ENCODE peak calls at places on chromosomes 11 and 22, in four cellular contexts. J is tibial nerve, W is AG04450, V is GM12892. N is an unnamed sample.

GRCh38 chr22:30860176-30861105 is 108.1 kb downstream of the MORC2 start:
- DNase-seq in W (no peak), V (no peak), J (no peak), N (no peak)

GRCh38 chr11:126132319-126132718 is 69.7 kb upstream of the CDON start:
- DNase-seq in W (no peak), J (no peak), V (no peak), N (peak)

GRCh38 chr11:2466869-2467694 is 22.3 kb downstream of the KCNQ1 start:
- DNase-seq in J (no peak), V (no peak), W (no peak), N (no peak)

GRCh38 chr22:20218320-20218872 is 49.7 kb downstream of the RTN4R start:
- DNase-seq in W (no peak), V (no peak), J (no peak), N (no peak)

GRCh38 chr11:15057352-15057751 is 16.0 kb upstream of the CALCB start:
- DNase-seq in V (no peak), W (no peak), J (no peak), N (no peak)

GRCh38 chr11:123822022-123822421 is 15.9 kb upstream of the OR6M1 start:
- DNase-seq in W (no peak), V (no peak), J (no peak), N (no peak)

GRCh38 chr11:118998822-118999221 is 884 bp downstream of the CENATAC start:
- DNase-seq in V (no peak), W (peak), J (no peak), N (peak)

GRCh38 chr11:134501406-134502152 is 89.5 kb upstream of the B3GAT1 start:
- DNase-seq in J (no peak), V (no peak), W (no peak), N (no peak)

GRCh38 chr11:20342347-20343279 is 20.9 kb upstream of the HTATIP2 start:
- DNase-seq in V (no peak), J (no peak), W (no peak), N (no peak)

GRCh38 chr22:36419912-36420882 is 32.4 kb upstream of the MYH9 start:
- DNase-seq in J (peak), V (no peak), W (no peak), N (no peak)

GRCh38 chr11:111718436-111719325 is 47.5 kb downstream of the PPP2R1B start:
- DNase-seq in J (no peak), V (no peak), W (no peak), N (peak)

GRCh38 chr11:76688146-76688545 is 17.6 kb upstream of the LRRC32 start:
- DNase-seq in J (no peak), V (no peak), W (no peak), N (no peak)

GRCh38 chr11:96978751-96979150 is 588.9 kb downstream of the JRKL start:
- DNase-seq in V (no peak), J (no peak), W (no peak), N (no peak)

GRCh38 chr22:40183029-40183581 is 5.4 kb downstream of the TNRC6B start:
- DNase-seq in J (no peak), W (no peak), V (no peak), N (peak)

GRCh38 chr22:25753252-25753651 is 11.3 kb downstream of the MYO18B start:
- DNase-seq in J (no peak), W (no peak), V (no peak), N (no peak)

GRCh38 chr11:133842053-133842452 is 3.3 kb downstream of the SPATA19 start:
- DNase-seq in V (no peak), W (no peak), J (no peak), N (no peak)

GRCh38 chr22:35728639-35729308 is 11.1 kb downstream of the APOL5 start:
- DNase-seq in W (no peak), J (no peak), V (no peak), N (no peak)

GRCh38 chr11:96214745-96215093 is 128.3 kb downstream of the MAML2 start:
- DNase-seq in W (no peak), J (no peak), V (no peak), N (no peak)

GRCh38 chr11:128619540-128620305 is 32.4 kb upstream of the ETS1 start:
- DNase-seq in W (no peak), V (no peak), J (no peak), N (no peak)

GRCh38 chr11:128406365-128406706 is 181.0 kb downstream of the ETS1 start:
- DNase-seq in V (no peak), J (no peak), W (no peak), N (no peak)

GRCh38 chr11:2289859-2290258 is 11.9 kb downstream of the C11orf21 start:
- DNase-seq in W (no peak), J (no peak), V (no peak), N (no peak)

GRCh38 chr11:9577032-9577431 is 3.6 kb downstream of the WEE1 start:
- DNase-seq in W (no peak), V (no peak), J (no peak), N (peak)

GRCh38 chr11:105456950-105457349 is 152.9 kb upstream of the GRIA4 start:
- DNase-seq in V (no peak), J (no peak), W (no peak), N (no peak)